ENCODE peak calls at places on chromosomes 16 and 17, in four cellular contexts. R is H1, E is GM12878, H is SK-N-SH. F is an unnamed sample.

GRCh38 chr17:41057547-41057946 is 2.4 kb downstream of the KRTAP2-3 start:
- DNase-seq in R (no peak), E (no peak), H (no peak), F (no peak)

GRCh38 chr16:19700319-19700781 is 17.7 kb downstream of the KNOP1 start:
- DNase-seq in R (no peak), E (no peak), H (no peak), F (peak; percentile 79)

GRCh38 chr17:40151414-40151955 is 11.1 kb downstream of the CASC3 start:
- DNase-seq in R (no peak), E (no peak), H (no peak), F (no peak)

GRCh38 chr17:21129023-21129681 is 2.4 kb downstream of the DHRS7B start:
- DNase-seq in R (no peak), E (no peak), H (peak; percentile 55), F (peak; percentile 22)

GRCh38 chr17:61007980-61008379 is 330.3 kb downstream of the BCAS3 start:
- DNase-seq in R (no peak), E (no peak), H (no peak), F (no peak)

GRCh38 chr17:36880506-36880905 is 56.8 kb upstream of the LHX1 start:
- DNase-seq in R (no peak), E (no peak), H (no peak), F (no peak)

GRCh38 chr17:14580494-14580893 is 279.6 kb downstream of the HS3ST3B1 start:
- DNase-seq in R (no peak), E (no peak), H (no peak), F (no peak)

GRCh38 chr16:72837846-72838661 is 209.9 kb downstream of the ZFHX3 start:
- DNase-seq in R (no peak), E (no peak), H (no peak), F (no peak)

GRCh38 chr17:47823519-47823918 is 1.9 kb upstream of the OSBPL7 start:
- DNase-seq in R (no peak), E (no peak), H (no peak), F (no peak)

GRCh38 chr16:31695667-31696066 is 168.0 kb downstream of the AHSP start:
- DNase-seq in R (no peak), E (no peak), H (no peak), F (no peak)

GRCh38 chr16:56630134-56630533 is 2.3 kb upstream of the MT1M start:
- DNase-seq in R (no peak), E (peak; percentile 59), H (peak; percentile 54), F (no peak)

GRCh38 chr17:81917565-81918332 is at the start of gene SIRT7:
- DNase-seq in R (peak; percentile 83), E (peak; percentile 45), H (peak; percentile 100), F (peak; percentile 72)

GRCh38 chr17:32495347-32496253 is 8.8 kb downstream of the CDK5R1 start:
- DNase-seq in R (no peak), E (no peak), H (peak; percentile 83), F (no peak)

GRCh38 chr17:82029391-82029790 is 2.1 kb upstream of the RAC3 start:
- DNase-seq in R (no peak), E (no peak), H (no peak), F (no peak)

GRCh38 chr17:27241346-27241946 is 52.5 kb upstream of the WSB1 start:
- DNase-seq in R (no peak), E (no peak), H (no peak), F (no peak)

GRCh38 chr16:1788095-1788707 is 5.3 kb downstream of the IGFALS start:
- DNase-seq in R (no peak), E (no peak), H (no peak), F (no peak)

GRCh38 chr16:82943371-82943770 is 316.6 kb downstream of the CDH13 start:
- DNase-seq in R (no peak), E (no peak), H (no peak), F (no peak)

GRCh38 chr17:48555616-48556533 is 11.0 kb upstream of the HOXB2 start:
- DNase-seq in R (no peak), E (no peak), H (no peak), F (no peak)

GRCh38 chr16:54287758-54288591 is 1.4 kb upstream of the IRX3 start:
- DNase-seq in R (no peak), E (no peak), H (no peak), F (no peak)

GRCh38 chr16:86571197-86571915 is 4.7 kb downstream of the FOXC2 start:
- DNase-seq in R (no peak), E (no peak), H (no peak), F (no peak)

GRCh38 chr17:67378444-67379250 is 1.6 kb downstream of the PITPNC1 start:
- DNase-seq in R (peak; percentile 90), E (no peak), H (peak; percentile 94), F (peak; percentile 72)

GRCh38 chr17:32516450-32516849 is 29.7 kb downstream of the CDK5R1 start:
- DNase-seq in R (no peak), E (no peak), H (no peak), F (no peak)

GRCh38 chr17:40432864-40433528 is 10.3 kb upstream of the IGFBP4 start:
- DNase-seq in R (no peak), E (no peak), H (peak; percentile 69), F (no peak)

GRCh38 chr17:45096926-45097325 is 35.4 kb downstream of the PLCD3 start:
- DNase-seq in R (no peak), E (no peak), H (no peak), F (no peak)

GRCh38 chr17:38724337-38724988 is 5.7 kb upstream of the CISD3 start:
- DNase-seq in R (no peak), E (no peak), H (peak; percentile 94), F (no peak)

GRCh38 chr16:30747331-30747730 is 894 bp upstream of the PHKG2 start:
- DNase-seq in R (no peak), E (no peak), H (no peak), F (no peak)

GRCh38 chr17:63039899-63040602 is 74.0 kb downstream of the TANC2 start:
- DNase-seq in R (no peak), E (no peak), H (no peak), F (no peak)

GRCh38 chr17:6986676-6987075 is 9.2 kb upstream of the ALOX12 start:
- DNase-seq in R (no peak), E (no peak), H (no peak), F (no peak)

GRCh38 chr17:5467416-5467815 is 1.4 kb downstream of the DHX33 start:
- DNase-seq in R (no peak), E (no peak), H (peak; percentile 54), F (no peak)

GRCh38 chr17:5466295-5466694 is 2.5 kb downstream of the DHX33 start:
- DNase-seq in R (no peak), E (no peak), H (no peak), F (no peak)

GRCh38 chr17:5464717-5465507 is 3.9 kb downstream of the DHX33 start:
- DNase-seq in R (no peak), E (no peak), H (no peak), F (peak; percentile 94)

GRCh38 chr17:5472511-5472910 is 3.7 kb upstream of the DHX33 start:
- DNase-seq in R (no peak), E (no peak), H (no peak), F (no peak)

DNA sequence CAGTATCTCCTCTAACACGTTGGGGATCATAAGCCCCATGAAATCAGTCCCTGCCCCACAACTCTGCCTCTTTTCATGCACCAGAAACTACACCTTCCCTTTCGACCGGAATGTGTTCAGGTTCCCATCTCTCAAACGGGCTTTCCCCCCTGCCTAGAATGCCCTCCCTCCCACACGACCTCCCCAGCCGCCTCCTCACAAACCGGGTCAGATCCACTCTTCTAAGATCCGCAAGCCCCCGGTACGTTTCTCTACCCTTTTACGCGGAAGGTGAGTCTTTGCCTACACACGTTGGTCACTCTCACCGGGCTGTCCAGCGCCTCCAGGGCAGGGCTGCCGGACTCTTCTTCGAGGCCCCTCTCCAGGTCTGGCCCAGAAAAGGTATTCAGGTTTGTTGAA is 708 bp downstream of the DHX33 start:
- DNase-seq in R (no peak), E (no peak), H (peak; percentile 36), F (no peak)
- TF ChIP-seq TCF12 in R (no peak), E (no peak), H (no peak), F (no peak)

GRCh38 chr16:84227548-84227947 is 12.3 kb downstream of the KCNG4 start:
- DNase-seq in R (no peak), E (no peak), H (no peak), F (no peak)
- H3K4me3 ChIP-seq in R (no peak overlapping the region), E (no peak overlapping the region), H (no peak overlapping the region), F (no peak overlapping the region)

GRCh38 chr16:25693621-25694020 is 1.9 kb downstream of the HS3ST4 start:
- DNase-seq in R (no peak), E (no peak), H (no peak), F (no peak)

GRCh38 chr16:25691519-25692091 is at the start of gene HS3ST4:
- DNase-seq in R (peak; percentile 79), E (no peak), H (peak; percentile 44), F (no peak)

GRCh38 chr16:25692307-25692706 is 548 bp downstream of the HS3ST4 start:
- DNase-seq in R (peak; percentile 54), E (no peak), H (peak; percentile 35), F (no peak)

GRCh38 chr16:25690563-25691143 is 1.1 kb upstream of the HS3ST4 start:
- DNase-seq in R (no peak), E (no peak), H (no peak), F (no peak)

DNA sequence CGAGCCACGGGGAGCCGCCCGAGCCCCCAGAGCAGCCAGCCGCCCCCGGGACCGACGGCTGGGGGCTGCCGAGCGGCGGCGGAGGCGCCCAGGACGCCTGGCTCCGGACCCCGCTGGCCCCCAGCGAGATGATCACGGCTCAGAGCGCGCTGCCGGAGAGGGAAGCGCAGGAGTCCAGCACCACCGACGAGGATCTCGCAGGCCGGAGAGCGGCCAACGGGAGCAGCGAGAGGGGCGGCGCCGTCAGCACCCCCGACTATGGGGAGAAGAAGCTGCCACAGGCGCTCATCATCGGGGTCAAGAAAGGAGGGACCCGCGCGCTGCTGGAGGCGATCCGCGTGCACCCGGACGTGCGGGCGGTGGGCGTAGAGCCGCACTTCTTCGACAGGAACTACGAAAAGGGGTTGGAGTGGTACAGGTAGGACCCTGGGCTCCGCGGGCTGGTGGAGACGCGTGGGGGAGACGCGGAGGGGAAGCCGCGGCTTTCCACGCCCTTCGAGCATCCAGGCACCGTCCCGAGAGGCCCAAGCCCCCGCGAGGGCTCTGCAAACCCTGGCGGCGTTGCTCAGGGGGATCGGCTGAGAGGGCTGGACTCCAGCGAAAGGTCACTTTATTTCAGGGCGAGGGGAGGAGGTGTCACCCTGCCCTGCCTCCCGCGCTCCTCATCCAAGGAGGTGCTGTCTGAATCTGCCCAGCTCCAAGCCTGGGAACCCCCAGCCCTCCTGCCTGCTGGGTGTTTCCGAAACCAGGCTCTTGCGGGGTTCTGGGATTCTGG is 1.2 kb downstream of the HS3ST4 start:
- DNase-seq in R (peak; percentile 68), E (no peak), H (peak; percentile 29), F (no peak)
- TF ChIP-seq TCF12 in R (no peak), E (no peak), H (no peak), F (no peak)

GRCh38 chr17:77327181-77327565 is 186.4 kb downstream of the SEC14L1 start:
- DNase-seq in R (no peak), E (no peak), H (peak; percentile 24), F (no peak)

GRCh38 chr17:77325826-77326581 is 185.2 kb downstream of the SEC14L1 start:
- DNase-seq in R (no peak), E (no peak), H (no peak), F (no peak)

GRCh38 chr17:77326636-77327035 is 185.9 kb downstream of the SEC14L1 start:
- DNase-seq in R (no peak), E (no peak), H (no peak), F (no peak)

GRCh38 chr17:77324227-77324626 is 183.5 kb downstream of the SEC14L1 start:
- DNase-seq in R (no peak), E (no peak), H (peak; percentile 24), F (no peak)

DNA sequence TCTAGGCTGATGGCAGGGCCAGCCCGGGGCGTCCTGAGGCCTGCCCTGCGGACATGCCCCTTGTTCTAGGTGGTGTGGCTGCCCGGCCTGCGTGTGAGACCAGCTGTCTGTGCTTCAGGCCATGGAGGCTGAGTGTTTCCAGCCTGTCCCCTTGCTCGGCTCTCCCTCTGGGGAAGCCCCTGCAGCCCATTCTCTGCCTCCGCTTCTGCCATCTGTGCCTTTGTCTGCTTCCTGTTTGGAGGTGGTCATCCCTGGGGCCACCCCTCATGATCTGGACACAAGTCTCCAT is 184.7 kb downstream of the SEC14L1 start:
- DNase-seq in R (no peak), E (no peak), H (peak; percentile 32), F (no peak)
- H3K4me3 ChIP-seq in R (no peak overlapping the region), E (peak overlapping the region; percentile 21), H (no peak overlapping the region), F (no peak overlapping the region)

F was measured in HepG2.